ENCODE peak calls at places on chromosomes 13 and 19, in four cellular contexts. G, S, H and N are unnamed samples.

GRCh38 chr13:103142091-103142594 is 75.9 kb upstream of the SLC10A2 start:
- DNase-seq in G (no peak), S (no peak), H (no peak), N (no peak)

GRCh38 chr13:90414691-90415596 is 932.5 kb upstream of the MIR17HG start:
- DNase-seq in G (no peak), S (peak; percentile 76), H (no peak), N (peak; percentile 58)

GRCh38 chr19:34649886-34650543 is 26.9 kb downstream of the SCGB2B2 start:
- DNase-seq in G (no peak), S (no peak), H (no peak), N (no peak)

GRCh38 chr19:42568006-42568405 is 26.7 kb downstream of the CEACAM8 start:
- DNase-seq in G (no peak), S (no peak), H (no peak), N (no peak)

GRCh38 chr13:39779337-39780270 is 124.1 kb downstream of the COG6 start:
- DNase-seq in G (no peak), S (peak; percentile 40), H (no peak), N (no peak)

GRCh38 chr13:38582133-38582532 is 104.7 kb upstream of the FREM2 start:
- DNase-seq in G (no peak), S (peak; percentile 44), H (peak; percentile 73), N (no peak)

GRCh38 chr13:49908637-49909036 is 27.5 kb downstream of the SPRYD7 start:
- DNase-seq in G (no peak), S (no peak), H (no peak), N (no peak)

GRCh38 chr19:48424694-48425219 is 21.0 kb upstream of the GRWD1 start:
- DNase-seq in G (no peak), S (peak; percentile 67), H (no peak), N (no peak)

GRCh38 chr19:5131031-5131865 is 162.3 kb downstream of the KDM4B start:
- DNase-seq in G (no peak), S (no peak), H (peak; percentile 70), N (no peak)

GRCh38 chr13:30735025-30735967 is at the start of gene ALOX5AP:
- DNase-seq in G (no peak), S (no peak), H (no peak), N (no peak)

GRCh38 chr19:988510-988909 is 4.4 kb downstream of the WDR18 start:
- DNase-seq in G (no peak), S (no peak), H (no peak), N (no peak)

GRCh38 chr19:17829855-17830566 is 8.7 kb upstream of the INSL3 start:
- DNase-seq in G (no peak), S (peak; percentile 13), H (peak; percentile 72), N (no peak)

GRCh38 chr19:1070931-1071791 is 4.2 kb downstream of the ARHGAP45 start:
- DNase-seq in G (peak; percentile 81), S (no peak), H (no peak), N (no peak)

GRCh38 chr13:100540621-100541020 is 48.0 kb downstream of the GGACT start:
- DNase-seq in G (no peak), S (peak; percentile 31), H (no peak), N (no peak)

GRCh38 chr13:107299717-107300116 is 731.8 kb upstream of the ARGLU1 start:
- DNase-seq in G (no peak), S (no peak), H (no peak), N (no peak)

GRCh38 chr13:34638897-34639296 is 303.2 kb upstream of the NBEA start:
- DNase-seq in G (no peak), S (no peak), H (no peak), N (no peak)

GRCh38 chr13:32695602-32696250 is 109.5 kb downstream of the PDS5B start:
- DNase-seq in G (no peak), S (peak; percentile 14), H (no peak), N (no peak)

GRCh38 chr13:46171223-46171622 is 10.8 kb downstream of the LCP1 start:
- DNase-seq in G (no peak), S (no peak), H (no peak), N (no peak)

GRCh38 chr13:46172531-46172991 is 9.4 kb downstream of the LCP1 start:
- DNase-seq in G (no peak), S (no peak), H (no peak), N (no peak)

GRCh38 chr13:46170687-46171086 is 11.3 kb downstream of the LCP1 start:
- DNase-seq in G (no peak), S (no peak), H (no peak), N (peak; percentile 32)

GRCh38 chr13:46170268-46170667 is 11.7 kb downstream of the LCP1 start:
- DNase-seq in G (no peak), S (no peak), H (no peak), N (no peak)

DNA sequence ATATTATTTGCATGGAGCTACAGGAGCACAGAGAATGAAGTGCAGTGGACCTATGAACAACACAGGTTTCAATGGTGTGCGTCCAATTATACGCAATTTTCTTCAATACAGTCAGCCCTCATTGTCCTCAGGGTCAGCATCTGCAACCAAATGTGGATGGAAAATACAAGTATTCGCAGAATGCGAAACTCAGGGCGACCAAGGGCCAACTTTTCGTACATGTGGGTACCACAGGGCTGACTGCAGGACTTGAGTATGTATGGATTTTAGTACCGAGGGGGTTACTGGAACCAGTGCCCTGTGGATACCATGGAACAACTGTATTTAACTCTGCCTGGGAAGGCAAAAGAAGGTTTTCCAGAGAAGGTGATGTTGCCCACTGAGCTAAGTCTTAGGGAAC is 10.2 kb downstream of the LCP1 start:
- DNase-seq in G (no peak), S (no peak), H (no peak), N (no peak)
- H3K4me3 ChIP-seq in G (no peak overlapping the region), S (no peak overlapping the region), H (no peak overlapping the region), N (no peak overlapping the region)

GRCh38 chr19:19492026-19492610 is 23.2 kb downstream of the TSSK6 start:
- DNase-seq in G (no peak), S (no peak), H (no peak), N (no peak)

GRCh38 chr19:19488875-19489690 is 26.3 kb downstream of the TSSK6 start:
- DNase-seq in G (peak; percentile 89), S (peak; percentile 93), H (peak; percentile 93), N (peak; percentile 79)

GRCh38 chr19:19489804-19490204 is 25.5 kb downstream of the TSSK6 start:
- DNase-seq in G (peak; percentile 73), S (no peak), H (peak; percentile 31), N (no peak)

GRCh38 chr19:19491321-19492025 is 23.9 kb downstream of the TSSK6 start:
- DNase-seq in G (no peak), S (no peak), H (no peak), N (no peak)

DNA sequence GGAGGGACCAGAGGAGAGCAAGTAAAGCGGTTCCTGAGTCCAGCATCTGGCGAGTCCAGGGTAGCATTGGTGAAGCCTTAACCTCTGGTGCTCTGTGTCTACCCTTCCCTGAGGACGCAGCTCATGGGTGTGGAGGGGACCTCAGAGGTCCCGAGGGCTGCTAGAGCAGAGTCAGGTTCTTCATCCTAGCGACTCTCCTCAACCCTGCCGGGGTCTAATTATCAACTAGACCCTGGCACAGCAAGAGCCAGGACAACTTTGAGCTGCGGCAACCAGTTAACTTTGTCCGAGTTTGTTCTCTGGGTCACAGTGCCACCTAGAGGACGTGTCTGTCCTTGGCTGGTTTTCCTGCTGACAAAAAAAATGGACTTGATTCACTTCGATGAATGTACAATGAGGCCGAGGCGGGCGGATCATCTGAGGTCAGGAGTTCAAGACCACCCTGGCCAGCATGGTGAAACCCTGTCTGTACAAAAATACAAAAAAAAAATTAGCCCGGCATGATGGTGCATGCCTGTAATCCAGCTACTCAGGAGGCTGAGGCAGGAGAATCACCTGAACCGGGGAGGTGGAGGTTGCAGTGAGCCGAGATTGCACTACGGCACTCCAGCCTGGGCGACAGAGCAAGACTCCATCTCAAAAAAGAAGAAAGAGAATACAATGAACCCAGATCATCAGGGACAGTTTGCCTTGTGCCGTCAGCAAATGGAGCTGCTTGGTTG is 24.9 kb downstream of the TSSK6 start:
- DNase-seq in G (peak; percentile 87), S (peak; percentile 82), H (peak; percentile 86), N (peak; percentile 36)
- H3K4me3 ChIP-seq in G (no peak overlapping the region), S (no peak overlapping the region), H (no peak overlapping the region), N (no peak overlapping the region)

DNA sequence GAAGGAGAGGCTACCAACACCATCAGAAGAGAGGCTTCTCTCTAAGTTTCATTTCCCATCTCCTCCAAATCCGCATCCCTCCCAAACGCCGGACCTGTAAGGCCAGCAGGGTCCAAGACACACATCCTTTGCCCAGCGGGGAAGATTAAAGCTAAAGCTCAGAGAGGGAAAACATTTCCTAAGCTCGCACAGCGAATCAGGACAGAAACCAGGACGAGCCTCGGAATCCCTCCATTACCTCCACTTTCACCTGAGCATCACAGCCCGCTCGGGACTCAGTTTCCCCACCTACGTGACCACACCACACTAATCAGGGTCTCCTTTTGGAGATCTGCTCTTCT is 711 bp upstream of the FOSB start:
- DNase-seq in G (no peak), S (no peak), H (peak; percentile 26), N (no peak)
- H3K4me3 ChIP-seq in G (no peak overlapping the region), S (peak overlapping the region; percentile 85), H (peak overlapping the region; percentile 90), N (peak overlapping the region; percentile 95)

GRCh38 chr19:12495002-12495802 is 10.6 kb upstream of the ZNF709 start:
- DNase-seq in G (peak; percentile 98), S (peak; percentile 78), H (peak; percentile 95), N (peak; percentile 25)
- H3K4me3 ChIP-seq in G (peak overlapping the region; percentile 16), S (peak overlapping the region; percentile 51), H (peak overlapping the region; percentile 26), N (peak overlapping the region; percentile 56)

GRCh38 chr19:10819124-10820060 is 16.6 kb downstream of the TMED1 start:
- DNase-seq in G (no peak), S (no peak), H (peak; percentile 2), N (no peak)

GRCh38 chr19:10820173-10820572 is 15.8 kb downstream of the TMED1 start:
- DNase-seq in G (no peak), S (no peak), H (peak; percentile 8), N (no peak)

GRCh38 chr19:10817291-10818038 is 18.5 kb downstream of the TMED1 start:
- DNase-seq in G (peak; percentile 93), S (peak; percentile 83), H (peak; percentile 80), N (peak; percentile 93)

GRCh38 chr19:10816691-10817090 is 19.3 kb downstream of the TMED1 start:
- DNase-seq in G (no peak), S (no peak), H (peak; percentile 8), N (no peak)

GRCh38 chr19:10818306-10819123 is 17.5 kb downstream of the TMED1 start:
- DNase-seq in G (no peak), S (no peak), H (peak; percentile 4), N (no peak)
- H3K4me3 ChIP-seq in G (no peak overlapping the region), S (no peak overlapping the region), H (no peak overlapping the region), N (no peak overlapping the region)

GRCh38 chr13:35856721-35857346 is 274.3 kb downstream of the DCLK1 start:
- DNase-seq in G (no peak), S (no peak), H (no peak), N (no peak)

GRCh38 chr13:35854286-35854685 is 276.9 kb downstream of the DCLK1 start:
- DNase-seq in G (no peak), S (no peak), H (no peak), N (no peak)

GRCh38 chr13:35856084-35856483 is 275.1 kb downstream of the DCLK1 start:
- DNase-seq in G (no peak), S (no peak), H (no peak), N (no peak)

GRCh38 chr13:35857769-35858168 is 273.4 kb downstream of the DCLK1 start:
- DNase-seq in G (no peak), S (peak; percentile 40), H (no peak), N (no peak)

DNA sequence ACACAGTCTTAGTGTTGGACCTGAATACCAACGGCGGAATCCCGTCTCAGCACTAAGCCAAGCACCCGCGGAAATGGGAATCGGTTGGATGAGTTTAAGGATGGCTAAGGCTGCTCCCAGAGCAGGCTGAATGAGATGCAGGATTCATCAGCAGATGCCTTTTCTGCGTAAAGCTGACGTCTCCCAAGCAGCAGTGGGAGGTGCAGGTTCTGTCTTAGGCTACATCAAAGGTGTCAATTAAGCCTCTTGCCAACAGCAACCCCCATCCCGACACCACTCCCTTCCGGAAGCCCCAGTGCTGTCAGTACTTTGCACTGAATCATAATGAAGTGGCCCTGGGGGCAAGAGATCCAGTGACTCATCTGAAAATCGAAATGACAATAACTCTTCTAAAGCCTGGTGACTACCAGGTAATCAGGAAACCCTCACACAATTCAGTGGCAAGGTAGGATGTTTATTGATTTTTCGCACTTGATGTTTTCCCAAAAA is 275.6 kb downstream of the DCLK1 start:
- DNase-seq in G (no peak), S (no peak), H (no peak), N (no peak)
- H3K4me3 ChIP-seq in G (no peak overlapping the region), S (no peak overlapping the region), H (no peak overlapping the region), N (no peak overlapping the region)